ENCODE peak calls at places on chromosomes 1 and 21, in ten cellular contexts. A is HEK293T, N is hepatocyte, Q is globus pallidus, F is choroid plexus epithelial cell, E is glomerular endothelial cell, M is EL, U is NCI-H524, S is T-helper 17 cell, J is NCI-H774. R is an unnamed sample.

GRCh38 chr1:8965121-8965820 is 19.6 kb downstream of the CA6 start:
- DNase-seq in J (no peak), A (no peak), N (no peak), Q (no peak), F (no peak), S (no peak), M (peak; percentile 14), E (no peak), U (no peak), R (no peak)

GRCh38 chr1:236516929-236517704 is 6.7 kb upstream of the LGALS8 start:
- DNase-seq in F (peak; percentile 92), J (peak; percentile 36), A (no peak), U (no peak), Q (no peak), S (no peak), E (no peak), N (peak; percentile 32), M (peak; percentile 66), R (no peak)

GRCh38 chr1:200029035-200029623 is 1.6 kb downstream of the NR5A2 start:
- DNase-seq in E (no peak), U (peak; percentile 20), A (peak; percentile 86), N (peak; percentile 82), Q (no peak), M (peak; percentile 55), S (no peak), J (peak; percentile 79), F (no peak), R (no peak)

GRCh38 chr1:156295391-156295947 is at the start of gene GLMP:
- DNase-seq in F (peak; percentile 76), N (peak; percentile 87), E (no peak), S (peak; percentile 32), A (peak; percentile 76), U (no peak), M (peak; percentile 63), Q (peak; percentile 69), J (peak; percentile 31), R (peak; percentile 75)

GRCh38 chr1:220563564-220563963 is 35.6 kb downstream of the MARK1 start:
- DNase-seq in U (no peak), J (no peak), F (no peak), E (no peak), Q (no peak), N (no peak), M (no peak), S (no peak), A (no peak), R (no peak)

GRCh38 chr1:5430911-5431310 is 561.3 kb downstream of the NPHP4 start:
- DNase-seq in J (peak; percentile 44), M (no peak), Q (no peak), F (no peak), S (no peak), U (no peak), N (peak; percentile 24), E (no peak), A (no peak), R (no peak)

GRCh38 chr1:153220606-153221303 is 3.4 kb downstream of the PRR9 start:
- DNase-seq in J (no peak), N (no peak), S (no peak), F (no peak), E (no peak), M (no peak), A (no peak), Q (peak; percentile 76), U (no peak), R (no peak)

GRCh38 chr1:69738458-69738857 is 170.7 kb downstream of the LRRC7 start:
- DNase-seq in U (no peak), J (no peak), M (no peak), A (no peak), Q (peak; percentile 28), E (no peak), S (no peak), F (peak; percentile 46), N (no peak), R (no peak)

GRCh38 chr21:44520326-44521300 is 19.4 kb downstream of the KRTAP10-1 start:
- DNase-seq in M (no peak), S (no peak), Q (no peak), J (no peak), E (no peak), N (no peak), U (no peak), F (peak; percentile 6), A (no peak), R (no peak)

GRCh38 chr1:226029093-226029496 is 30.0 kb upstream of the SDE2 start:
- DNase-seq in S (no peak), A (no peak), F (no peak), E (no peak), Q (no peak), M (no peak), J (no peak), N (peak; percentile 72), U (no peak), R (no peak)

GRCh38 chr21:41681336-41681801 is 85.5 kb downstream of the RIPK4 start:
- DNase-seq in J (no peak), M (no peak), S (no peak), U (no peak), A (no peak), Q (no peak), E (no peak), N (no peak), F (no peak), R (no peak)

R was measured in dermis microvascular lymphatic vessel endothelial cell.